ENCODE peak calls at places on chromosomes 11 and 22, in six cellular contexts. E is gastrocnemius medialis, Q is cardiac muscle cell, J is spleen, P is mucosa of descending colon, O is fibroblast of lung. V is an unnamed sample.
A peak's percentile ranks its signal among the peaks of the same experiment; 100 is the strongest.

GRCh38 chr11:77039491-77040400 is 5.5 kb downstream of the B3GNT6 start:
- DNase-seq in Q (peak; percentile 55), P (peak; percentile 81), J (no peak), O (peak; percentile 56), E (no peak), V (peak; percentile 42)

GRCh38 chr11:58525037-58525614 is 17.2 kb upstream of the OR5B21 start:
- DNase-seq in E (no peak), Q (peak; percentile 31), O (no peak), J (no peak), P (no peak), V (no peak)

GRCh38 chr11:35064114-35064800 is 74.7 kb upstream of the CD44 start:
- DNase-seq in O (peak; percentile 70), J (no peak), Q (peak; percentile 25), P (no peak), E (no peak), V (peak; percentile 86)

GRCh38 chr11:111347002-111347722 is 31.9 kb downstream of the POU2AF1 start:
- DNase-seq in O (no peak), Q (no peak), J (no peak), P (no peak), E (peak; percentile 25), V (peak; percentile 83)

GRCh38 chr11:13091373-13091772 is 82.3 kb downstream of the RASSF10 start:
- DNase-seq in J (no peak), P (no peak), E (no peak), O (no peak), Q (no peak), V (no peak)

GRCh38 chr11:1200611-1201191 is 22.2 kb upstream of the MUC5B start:
- DNase-seq in P (no peak), Q (no peak), O (no peak), J (peak; percentile 58), E (no peak), V (no peak)

GRCh38 chr11:68342459-68343158 is 30.2 kb downstream of the LRP5 start:
- DNase-seq in J (no peak), Q (no peak), E (no peak), O (peak; percentile 76), P (no peak), V (no peak)

GRCh38 chr11:17633987-17634775 is 85.2 kb upstream of the MYOD1 start:
- DNase-seq in P (no peak), J (no peak), E (no peak), O (no peak), Q (no peak), V (no peak)

GRCh38 chr11:13928566-13929251 is 33.8 kb upstream of the SPON1 start:
- DNase-seq in E (no peak), P (no peak), O (peak; percentile 60), J (no peak), Q (peak; percentile 90), V (peak; percentile 85)

GRCh38 chr11:87331273-87331672 is 293.5 kb downstream of the TMEM135 start:
- DNase-seq in P (no peak), E (no peak), J (no peak), Q (no peak), O (no peak), V (peak; percentile 11)

GRCh38 chr11:13261600-13262061 is 16.0 kb upstream of the BMAL1 start:
- DNase-seq in E (no peak), J (no peak), O (peak; percentile 87), Q (peak; percentile 84), P (no peak), V (peak; percentile 93)

GRCh38 chr11:113446938-113447337 is 28.3 kb downstream of the DRD2 start:
- DNase-seq in J (no peak), E (no peak), O (no peak), P (no peak), Q (no peak), V (no peak)

GRCh38 chr11:65502852-65503603 is 4.2 kb downstream of the MALAT1 start:
- DNase-seq in Q (peak; percentile 80), E (no peak), P (peak; percentile 3), J (no peak), O (peak; percentile 39), V (peak; percentile 60)

GRCh38 chr11:71266114-71266833 is 13.9 kb upstream of the SHANK2 start:
- DNase-seq in J (no peak), E (no peak), Q (no peak), O (no peak), P (peak; percentile 86), V (no peak)

GRCh38 chr11:86954288-86955110 is 696 bp downstream of the FZD4 start:
- DNase-seq in J (no peak), P (peak; percentile 33), O (no peak), E (no peak), Q (no peak), V (no peak)

GRCh38 chr11:12799373-12799835 is 125.2 kb downstream of the TEAD1 start:
- DNase-seq in O (peak; percentile 47), P (no peak), Q (no peak), J (no peak), E (no peak), V (no peak)

GRCh38 chr11:13091804-13092203 is 82.7 kb downstream of the RASSF10 start:
- DNase-seq in P (no peak), J (no peak), Q (no peak), E (no peak), O (no peak), V (no peak)

GRCh38 chr11:46353706-46354105 is 6.4 kb downstream of the DGKZ start:
- DNase-seq in P (no peak), J (no peak), Q (peak; percentile 21), O (peak; percentile 17), E (no peak), V (peak; percentile 58)

GRCh38 chr11:60208146-60208895 is 25.4 kb upstream of the MS4A6A start:
- DNase-seq in J (no peak), O (no peak), P (no peak), E (no peak), Q (peak; percentile 8), V (no peak)

DNA sequence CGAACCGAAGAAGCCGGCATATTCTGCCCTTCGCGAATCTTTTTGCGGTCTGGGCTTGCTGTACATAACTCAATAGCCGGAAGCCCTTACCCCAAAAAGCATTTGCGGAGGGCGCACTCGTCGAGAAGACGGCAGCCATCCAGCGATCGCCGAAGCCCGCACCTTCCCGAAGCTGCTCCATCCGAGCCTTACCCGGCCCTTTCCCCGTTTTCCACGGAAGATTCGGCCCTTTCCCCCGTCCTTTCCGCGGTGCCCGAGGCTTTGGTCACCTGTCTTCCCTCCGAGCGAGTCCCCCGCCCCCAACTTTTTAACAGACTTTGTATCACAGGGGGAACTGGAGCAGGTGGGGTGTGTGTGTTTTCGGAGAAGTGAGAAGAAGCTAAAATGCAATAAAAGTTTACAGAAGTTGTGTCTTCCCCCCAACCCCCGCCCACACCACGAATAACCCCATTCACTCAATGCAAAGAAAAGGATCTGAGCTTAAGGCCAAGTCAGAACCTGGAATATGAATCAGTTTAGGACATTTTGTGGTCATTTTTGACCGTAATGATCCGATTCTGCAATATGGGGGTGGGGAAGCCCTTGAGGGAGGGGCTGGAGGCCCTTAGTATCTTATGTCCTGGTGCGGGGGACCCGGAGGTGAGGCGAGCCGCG is 99.0 kb upstream of the HSD17B12 start:
- DNase-seq in J (no peak), O (no peak), Q (no peak), P (no peak), E (no peak), V (no peak)
- H3K4me3 ChIP-seq in J (peak overlapping the region; percentile 54), O (peak overlapping the region; percentile 40), Q (peak overlapping the region; percentile 50), P (no peak overlapping the region), E (peak overlapping the region; percentile 45), V (no peak overlapping the region)

DNA sequence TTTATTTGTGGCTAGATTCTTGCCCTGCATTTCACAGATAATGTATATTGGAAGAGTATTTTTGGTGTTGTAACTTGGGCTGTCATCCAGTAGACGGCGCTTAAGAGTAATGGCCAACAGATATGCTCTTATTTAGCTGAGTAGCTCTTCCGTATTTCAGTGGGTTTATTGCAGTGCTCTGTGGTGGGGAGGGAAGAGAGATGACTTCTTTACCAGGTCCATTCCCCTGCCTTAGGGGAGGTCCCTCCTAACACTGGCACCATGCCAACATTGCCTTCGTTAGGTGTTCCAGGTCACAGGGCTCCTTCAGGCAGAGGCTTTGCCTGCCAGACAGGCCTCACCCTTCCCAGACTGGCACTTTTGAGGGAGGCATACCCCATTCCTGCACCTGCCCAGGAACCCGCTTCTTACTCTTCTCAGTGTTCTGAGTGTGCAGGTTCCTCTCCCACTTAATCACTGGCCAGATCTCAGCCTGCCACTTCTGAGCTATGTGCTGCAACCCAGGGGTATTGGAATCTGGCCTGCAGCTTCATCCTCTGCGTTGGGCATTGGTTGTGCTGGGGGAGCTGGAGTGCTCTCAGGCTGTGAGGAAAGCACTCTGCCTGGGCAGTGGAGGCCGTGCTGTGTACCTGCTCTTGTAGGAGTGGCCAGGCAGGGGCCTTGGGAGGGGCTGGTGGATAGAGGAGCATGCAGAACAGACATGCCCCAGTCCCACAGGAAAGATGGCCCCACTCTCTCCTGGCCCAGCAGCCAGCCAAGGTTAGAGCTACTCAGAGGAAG is 29.4 kb upstream of the SLN start:
- DNase-seq in Q (peak; percentile 55), P (peak; percentile 22), O (no peak), J (peak; percentile 66), E (no peak), V (peak; percentile 42)
- TF ChIP-seq CTCF in Q (peak; percentile 73), P (peak; percentile 28), O (peak; percentile 83), J (peak; percentile 24), E (no peak), V (peak; percentile 64)

DNA sequence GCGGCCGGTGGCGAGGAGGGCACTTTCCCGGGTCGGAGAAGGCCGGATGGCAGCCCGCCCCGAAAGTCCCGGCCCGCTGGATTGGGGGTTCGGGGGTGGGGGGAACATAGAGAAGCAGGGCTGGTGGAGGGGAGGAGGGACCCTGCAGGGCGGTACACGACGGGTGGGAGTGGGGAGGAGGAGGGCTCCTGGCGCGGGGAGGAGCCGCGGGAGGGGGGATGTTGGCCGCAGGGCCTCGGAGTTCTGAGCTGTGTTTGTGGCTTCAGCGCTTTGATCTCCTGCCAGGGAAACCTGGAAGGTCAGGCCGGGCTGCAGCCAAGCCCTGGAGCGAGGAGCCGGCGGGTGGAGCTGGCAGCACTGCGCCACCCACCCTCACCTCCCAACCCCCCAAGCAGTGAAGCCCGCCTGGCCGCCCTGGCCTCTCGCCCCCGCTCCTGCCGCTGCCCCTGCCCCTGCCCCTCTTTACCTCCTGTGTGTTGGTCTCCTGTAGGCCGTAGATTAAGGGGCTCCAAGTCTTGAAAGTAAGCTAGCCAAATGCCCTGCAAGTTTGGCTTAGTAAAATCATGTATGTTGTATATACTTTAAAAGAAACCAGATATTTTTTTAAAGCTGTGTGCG is 30.9 kb downstream of the C22orf31 start:
- DNase-seq in O (peak; percentile 94), Q (peak; percentile 86), P (peak; percentile 85), E (peak; percentile 64), J (peak; percentile 80), V (peak; percentile 87)
- H3K4me3 ChIP-seq in O (peak overlapping the region; percentile 22), Q (peak overlapping the region; percentile 28), P (no peak overlapping the region), E (peak overlapping the region; percentile 60), J (peak overlapping the region; percentile 18), V (peak overlapping the region; percentile 43)

GRCh38 chr22:37820350-37820749 is 2.8 kb upstream of the GALR3 start:
- DNase-seq in Q (no peak), P (no peak), E (no peak), J (no peak), O (no peak), V (no peak)

GRCh38 chr22:37816543-37817180 is 6.5 kb upstream of the GALR3 start:
- DNase-seq in E (no peak), O (no peak), P (no peak), J (no peak), Q (no peak), V (no peak)

GRCh38 chr22:37819100-37819433 is 4.1 kb upstream of the GALR3 start:
- DNase-seq in P (no peak), Q (no peak), E (no peak), J (no peak), O (no peak), V (no peak)

GRCh38 chr22:37817705-37818311 is 5.4 kb upstream of the GALR3 start:
- DNase-seq in E (peak; percentile 51), J (peak; percentile 94), Q (peak; percentile 88), O (peak; percentile 76), P (peak; percentile 93), V (peak; percentile 74)

GRCh38 chr22:37818397-37819099 is 4.6 kb upstream of the GALR3 start:
- DNase-seq in E (no peak), Q (peak; percentile 65), O (peak; percentile 64), P (peak; percentile 82), J (peak; percentile 91), V (peak; percentile 51)
- TF ChIP-seq CTCF in E (no peak), Q (peak; percentile 42), O (peak; percentile 15), P (peak; percentile 24), J (peak; percentile 66), V (no peak)

GRCh38 chr11:118648291-118648690 is 31.2 kb downstream of the TREH start:
- DNase-seq in Q (no peak), E (no peak), P (no peak), J (peak; percentile 28), O (no peak), V (no peak)
- H3K4me3 ChIP-seq in Q (no peak overlapping the region), E (no peak overlapping the region), P (no peak overlapping the region), J (no peak overlapping the region), O (no peak overlapping the region), V (no peak overlapping the region)

V was measured in fibroblast of mammary gland.